ENCODE peak calls at places on chromosomes 11 and 22, in six cellular contexts. E is neuronal stem cell; Y is EL; N is stimulated activated CD8-positive, alpha-beta memory T cell treated with anti-CD3 and anti-CD28 coated beads, Interleukin-15, amount 100 ng/mL, for 4 hours; I is AG10803; P is stimulated activated CD4-positive, alpha-beta T cell treated with anti-CD3 and anti-CD28 coated beads, Interleukin-12 subunit alpha, Interleukin-12 subunit beta, amount 100 ng/mL, for 4 hours. Q is an unnamed sample.
A peak's percentile ranks its signal among the peaks of the same experiment; 100 is the strongest.

GRCh38 chr11:131609921-131610320 is 239.5 kb downstream of the NTM start:
- DNase-seq in N (no peak), Y (no peak), P (no peak), E (no peak), I (peak; percentile 58), Q (no peak)

GRCh38 chr22:39664485-39665200 is 94.1 kb downstream of the CACNA1I start:
- DNase-seq in P (peak; percentile 34), N (peak; percentile 7), I (no peak), E (peak; percentile 62), Y (no peak), Q (no peak)

GRCh38 chr11:37459430-37459829 is 861.4 kb upstream of the RAG2 start:
- DNase-seq in I (no peak), N (no peak), P (no peak), Y (no peak), E (no peak), Q (no peak)

GRCh38 chr11:32890843-32891656 is 1.6 kb upstream of the QSER1 start:
- DNase-seq in E (no peak), Y (no peak), P (no peak), N (no peak), I (no peak), Q (no peak)

GRCh38 chr11:30017467-30017895 is 651 bp upstream of the KCNA4 start:
- DNase-seq in P (no peak), Y (no peak), E (no peak), I (no peak), N (no peak), Q (no peak)

GRCh38 chr11:112941096-112941495 is 20.1 kb upstream of the NCAM1 start:
- DNase-seq in I (no peak), N (no peak), P (no peak), Y (no peak), E (no peak), Q (no peak)

GRCh38 chr11:2342981-2343380 is 34.1 kb upstream of the CD81 start:
- DNase-seq in I (no peak), N (no peak), P (no peak), E (no peak), Y (no peak), Q (no peak)

GRCh38 chr22:32650553-32651345 is 150.8 kb upstream of the TIMP3 start:
- DNase-seq in Y (peak; percentile 57), P (no peak), E (no peak), I (peak; percentile 70), N (no peak), Q (no peak)

GRCh38 chr11:82765466-82766034 is 31.9 kb upstream of the FAM181B start:
- DNase-seq in N (no peak), P (no peak), E (no peak), I (no peak), Y (no peak), Q (no peak)

GRCh38 chr22:35483730-35484129 is 56.9 kb upstream of the RASD2 start:
- DNase-seq in Y (no peak), I (no peak), P (no peak), E (no peak), N (no peak), Q (no peak)

GRCh38 chr11:125070699-125071254 is 7.7 kb downstream of the SLC37A2 start:
- DNase-seq in Y (peak; percentile 80), N (no peak), P (no peak), I (peak; percentile 64), E (no peak), Q (peak; percentile 54)

GRCh38 chr11:38005597-38005996 is 1407.6 kb upstream of the RAG2 start:
- DNase-seq in N (no peak), I (no peak), Y (peak; percentile 63), P (no peak), E (no peak), Q (no peak)

GRCh38 chr11:65786786-65787636 is at the start of gene OVOL1:
- DNase-seq in I (no peak), P (peak; percentile 21), N (no peak), E (no peak), Y (no peak), Q (no peak)

GRCh38 chr11:95697614-95698408 is 91.8 kb downstream of the FAM76B start:
- DNase-seq in I (peak; percentile 34), E (no peak), P (no peak), N (no peak), Y (no peak), Q (no peak)

GRCh38 chr22:27962268-27963191 is 43.5 kb upstream of the PITPNB start:
- DNase-seq in E (no peak), N (no peak), P (no peak), Y (peak; percentile 30), I (peak; percentile 30), Q (no peak)

GRCh38 chr11:98495016-98495415 is 525.7 kb upstream of the CNTN5 start:
- DNase-seq in I (no peak), N (no peak), Y (no peak), E (no peak), P (no peak), Q (no peak)

GRCh38 chr22:43897751-43898261 is 6.0 kb upstream of the PNPLA5 start:
- DNase-seq in N (no peak), E (no peak), I (peak; percentile 68), Y (peak; percentile 74), P (no peak), Q (no peak)

GRCh38 chr11:117583063-117583801 is 213.8 kb downstream of the DSCAML1 start:
- DNase-seq in N (no peak), P (no peak), I (no peak), E (peak; percentile 30), Y (no peak), Q (no peak)

GRCh38 chr11:75534291-75535038 is 8.7 kb upstream of the GDPD5 start:
- DNase-seq in N (no peak), E (no peak), I (no peak), Y (no peak), P (no peak), Q (no peak)

GRCh38 chr11:68942751-68943271 is 38.0 kb downstream of the MRGPRD start:
- DNase-seq in E (no peak), N (no peak), I (no peak), Y (no peak), P (no peak), Q (no peak)

Q was measured in ascending aorta.